ENCODE peak calls at places on chromosomes 16 and 17, in eight cellular contexts. P is upper lobe of left lung, O is gastrocnemius medialis, X is thyroid gland, L is esophagus muscularis mucosa, S is tibial nerve, T is esophagus squamous epithelium, E is transverse colon. H is an unnamed sample. For H3K4me1 and H3K9me3, the result is how much of the 10 kb centered on the place peaks cover.

GRCh38 chr16:20611350-20611902 is 35.3 kb upstream of the ACSM2B start:
- DNase-seq in P (peak), O (peak), X (peak), L (no peak), S (no peak), T (no peak), E (no peak), H (no peak)

GRCh38 chr17:83036666-83037065 is 42.7 kb upstream of the METRNL start:
- DNase-seq in P (no peak), O (no peak), X (no peak), L (no peak), S (no peak), T (no peak), E (no peak), H (no peak)

GRCh38 chr16:11350531-11351335 is 5.5 kb downstream of the RMI2 start:
- DNase-seq in P (no peak), O (no peak), X (no peak), L (no peak), S (no peak), T (no peak), E (no peak), H (no peak)

GRCh38 chr17:46772013-46772878 is 46.2 kb downstream of the WNT3 start:
- DNase-seq in P (peak), O (no peak), X (peak), L (no peak), S (no peak), T (no peak), E (peak), H (no peak)

GRCh38 chr17:39791296-39791992 is 53.7 kb downstream of the GRB7 start:
- DNase-seq in P (no peak), O (no peak), X (no peak), L (no peak), S (no peak), T (no peak), E (no peak), H (no peak)

GRCh38 chr17:40551091-40551873 is 14.0 kb downstream of the CCR7 start:
- DNase-seq in P (peak), O (peak), X (peak), L (peak), S (peak), T (no peak), E (peak), H (peak)

GRCh38 chr16:16062023-16062932 is 112.9 kb downstream of the ABCC1 start:
- DNase-seq in P (no peak), O (peak), X (no peak), L (peak), S (no peak), T (no peak), E (peak), H (no peak)

GRCh38 chr17:49574945-49575523 is 637 bp upstream of the NXPH3 start:
- DNase-seq in P (no peak), O (no peak), X (no peak), L (no peak), S (no peak), T (no peak), E (no peak), H (no peak)

DNA sequence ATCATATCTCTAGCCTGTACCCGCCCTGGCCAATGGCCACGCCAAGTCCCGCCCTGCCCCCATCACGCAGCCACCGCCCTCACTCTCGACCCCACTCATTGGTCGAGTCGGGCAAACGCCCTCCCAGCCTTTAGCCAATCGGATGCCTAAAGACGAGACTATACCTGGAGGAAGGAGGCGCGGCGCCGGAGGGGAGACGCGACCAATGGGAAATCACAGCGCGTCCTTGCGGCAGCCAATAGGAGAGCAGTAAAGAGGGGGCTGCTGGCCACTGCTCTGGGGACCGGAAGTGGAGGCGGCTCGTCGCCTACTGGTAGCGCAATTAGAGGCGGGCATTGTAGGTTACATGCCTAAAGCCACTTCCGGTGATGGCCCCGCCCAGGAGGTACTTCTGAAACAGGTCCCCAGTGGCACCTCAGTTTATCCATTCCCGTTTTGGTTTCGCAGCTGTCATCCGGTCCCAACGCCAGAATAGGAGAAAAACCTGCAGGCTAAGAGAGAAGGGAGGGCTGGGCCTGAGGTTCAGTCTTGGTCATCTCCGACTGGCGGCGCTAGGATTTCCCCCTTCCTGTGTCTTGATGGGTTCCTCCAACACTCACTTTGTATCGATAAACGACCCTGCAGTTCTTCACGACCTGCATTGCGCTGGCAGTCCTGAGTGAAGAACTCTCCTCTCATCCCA is 3.6 kb upstream of the MTMR4 start:
- DNase-seq in P (peak), O (peak), X (peak), L (peak), S (peak), T (peak), E (peak), H (peak)
- TF ChIP-seq POLR2A in P (peak), O (peak), X (peak), L (no peak), S (no peak), T (no peak), E (peak), H (peak)

DNA sequence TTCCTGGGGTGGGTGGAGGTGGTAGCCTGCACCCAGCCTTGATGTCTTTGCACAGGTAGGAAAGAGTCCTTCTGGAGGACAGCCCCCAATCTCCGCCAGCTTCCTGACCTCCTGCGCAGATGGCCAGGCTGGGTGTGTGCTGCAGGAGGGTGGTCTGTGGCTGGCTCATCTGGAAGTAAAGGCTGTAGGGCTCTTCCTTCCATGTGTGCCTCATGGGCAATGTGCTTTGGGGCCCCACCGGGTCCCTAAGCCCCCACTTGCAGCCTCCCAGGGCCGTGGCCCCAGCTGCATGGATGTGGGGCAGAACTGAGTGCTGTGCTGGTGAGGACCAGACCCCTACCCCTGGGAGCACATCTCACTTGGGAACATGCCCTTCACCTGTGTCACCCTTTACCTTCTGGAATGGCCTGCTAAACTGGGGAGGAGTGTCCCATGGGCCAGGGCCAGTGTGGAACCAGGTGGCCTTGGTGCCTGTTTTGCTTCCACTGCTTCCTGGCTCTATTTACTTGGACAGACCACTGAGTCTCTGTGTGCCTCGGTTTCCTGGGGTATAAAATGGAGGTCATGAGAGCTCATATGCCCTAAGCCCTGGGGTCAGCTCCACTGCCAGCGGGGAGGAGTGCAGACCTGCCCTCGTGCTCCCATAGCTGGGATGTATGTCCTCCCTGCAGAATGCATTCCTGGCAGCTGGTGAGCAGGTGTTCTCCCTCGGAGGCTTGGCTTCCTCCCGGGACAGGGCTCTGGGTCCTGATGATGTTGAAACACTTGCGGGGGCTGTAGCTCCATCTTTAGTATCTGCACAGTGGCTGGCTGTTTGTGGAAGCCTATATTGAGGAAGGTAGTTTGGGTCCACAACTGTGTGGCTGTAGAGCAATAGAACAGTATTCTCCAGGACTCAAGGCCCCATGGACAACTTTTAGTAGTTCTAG is 18.0 kb downstream of the MPRIP start:
- DNase-seq in P (peak), O (no peak), X (no peak), L (no peak), S (no peak), T (no peak), E (no peak), H (no peak)
- H3K4me1 ChIP-seq in P (under half), O (half or more), X (under half), L (half or more), S (under half), T (under half), E (under half), H (half or more)

GRCh38 chr16:13062219-13062618 is 160.8 kb downstream of the SHISA9 start:
- DNase-seq in P (no peak), O (no peak), X (no peak), L (no peak), S (no peak), T (no peak), E (no peak), H (no peak)

GRCh38 chr16:13064821-13065220 is 163.4 kb downstream of the SHISA9 start:
- DNase-seq in P (no peak), O (no peak), X (no peak), L (no peak), S (no peak), T (no peak), E (no peak), H (no peak)

GRCh38 chr16:13063457-13063856 is 162.1 kb downstream of the SHISA9 start:
- DNase-seq in P (no peak), O (no peak), X (no peak), L (no peak), S (no peak), T (no peak), E (no peak), H (no peak)

GRCh38 chr16:13056607-13057006 is 155.2 kb downstream of the SHISA9 start:
- DNase-seq in P (no peak), O (no peak), X (no peak), L (no peak), S (no peak), T (no peak), E (no peak), H (no peak)

GRCh38 chr16:13060932-13061331 is 159.5 kb downstream of the SHISA9 start:
- DNase-seq in P (no peak), O (no peak), X (no peak), L (no peak), S (no peak), T (no peak), E (no peak), H (no peak)
- H3K9me3 ChIP-seq in P (under half), O (under half), X (under half), L (under half), S (under half), T (under half), E (under half), H (under half)

GRCh38 chr16:3400779-3401688 is at the start of the genes ZNF174 and ZSCAN32:
- DNase-seq in P (peak), O (peak), X (peak), L (peak), S (peak), T (peak), E (peak), H (peak)
- TF ChIP-seq POLR2A in P (peak), O (peak), X (peak), L (peak), S (no peak), T (no peak), E (peak), H (peak)

DNA sequence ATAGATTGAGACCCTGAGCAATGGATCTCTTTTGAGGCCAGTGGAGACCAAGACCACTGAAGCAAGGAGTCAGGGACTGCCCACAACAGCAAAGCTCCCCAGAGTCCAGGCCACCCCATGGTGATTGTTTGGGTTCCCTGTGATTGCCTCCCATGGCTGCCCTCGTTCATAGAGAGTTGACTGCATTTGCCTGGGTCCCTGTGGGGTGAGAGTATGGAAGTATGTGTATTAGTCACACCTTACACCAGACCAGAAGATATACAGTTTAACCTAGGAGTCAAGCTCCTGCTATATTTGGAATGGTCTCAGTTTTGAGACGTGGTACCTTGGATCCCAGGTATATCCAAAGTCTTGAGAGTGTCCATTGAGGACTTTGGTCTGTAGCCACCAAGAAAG is 20.2 kb downstream of the HLF start:
- DNase-seq in P (no peak), O (no peak), X (no peak), L (no peak), S (no peak), T (no peak), E (no peak), H (no peak)
- H3K4me1 ChIP-seq in P (under half), O (under half), X (half or more), L (half or more), S (under half), T (half or more), E (under half), H (under half)

GRCh38 chr16:88951501-88951900 is 25.5 kb downstream of the CBFA2T3 start:
- DNase-seq in P (no peak), O (no peak), X (no peak), L (no peak), S (no peak), T (no peak), E (no peak), H (no peak)
- H3K9me3 ChIP-seq in P (under half), O (under half), X (under half), L (under half), S (under half), T (under half), E (under half), H (under half)